ENCODE peak calls at places on chromosomes 1 and 21, in six cellular contexts. C is MM.1S, Z is HCT116, A is PC-3, T is neural progenitor cell, H is GM23338. V is an unnamed sample.

GRCh38 chr21:42781150-42781980 is 98.0 kb downstream of the WDR4 start:
- DNase-seq in A (peak; percentile 36), Z (no peak), H (peak; percentile 63), T (peak; percentile 49), C (no peak), V (peak; percentile 27)

GRCh38 chr21:27149034-27149433 is 182.1 kb upstream of the ADAMTS5 start:
- DNase-seq in H (no peak), T (no peak), A (no peak), Z (no peak), C (no peak), V (no peak)

GRCh38 chr1:76113446-76113845 is 38.9 kb downstream of the ST6GALNAC3 start:
- DNase-seq in A (no peak), C (no peak), H (no peak), Z (no peak), T (no peak), V (no peak)

GRCh38 chr1:202834771-202835547 is 24.2 kb downstream of the PCAT6 start:
- DNase-seq in A (peak; percentile 35), Z (no peak), C (no peak), H (no peak), T (no peak), V (peak; percentile 52)

GRCh38 chr1:61082336-61083013 is at the start of gene NFIA:
- DNase-seq in T (no peak), C (peak; percentile 62), H (peak; percentile 77), Z (peak; percentile 49), A (peak; percentile 68), V (peak; percentile 62)

GRCh38 chr1:97610748-97611147 is 310.1 kb downstream of the DPYD start:
- DNase-seq in C (no peak), H (no peak), A (no peak), Z (no peak), T (no peak), V (no peak)

GRCh38 chr1:12447301-12447700 is 170.7 kb downstream of the DHRS3 start:
- DNase-seq in Z (no peak), A (no peak), T (no peak), C (no peak), H (no peak), V (no peak)

GRCh38 chr1:2182376-2182775 is 12.2 kb downstream of the FAAP20 start:
- DNase-seq in A (no peak), H (no peak), T (no peak), C (no peak), Z (no peak), V (no peak)

GRCh38 chr1:94044290-94044790 is 76.6 kb downstream of the ABCA4 start:
- DNase-seq in Z (no peak), C (no peak), H (no peak), T (no peak), A (no peak), V (no peak)

GRCh38 chr1:69982992-69983391 is 222.4 kb downstream of the LRRC40 start:
- DNase-seq in T (no peak), A (peak; percentile 73), Z (peak; percentile 2), H (no peak), C (no peak), V (peak; percentile 21)

GRCh38 chr1:25068829-25069228 is 138.8 kb upstream of the RUNX3 start:
- DNase-seq in C (no peak), H (no peak), T (no peak), Z (no peak), A (no peak), V (no peak)

GRCh38 chr1:10232213-10232612 is 21.8 kb downstream of the KIF1B start:
- DNase-seq in Z (no peak), T (no peak), H (no peak), A (no peak), C (no peak), V (no peak)

GRCh38 chr1:151655362-151655761 is 43.5 kb downstream of the SNX27 start:
- DNase-seq in A (no peak), H (no peak), C (no peak), T (no peak), Z (no peak), V (no peak)

GRCh38 chr1:146036990-146037646 is 15.6 kb upstream of the HJV start:
- DNase-seq in T (peak; percentile 83), C (peak; percentile 93), A (peak; percentile 97), Z (peak; percentile 75), H (peak; percentile 85), V (peak; percentile 81)

GRCh38 chr21:24955275-24955961 is 651.9 kb downstream of the MRPL39 start:
- DNase-seq in T (no peak), H (no peak), A (no peak), C (peak; percentile 89), Z (no peak), V (no peak)

GRCh38 chr21:15293251-15293650 is 228.5 kb upstream of the NRIP1 start:
- DNase-seq in T (no peak), A (peak; percentile 94), Z (peak; percentile 15), C (no peak), H (peak; percentile 79), V (peak; percentile 83)

GRCh38 chr1:110343249-110343648 is 4.1 kb downstream of the RBM15 start:
- DNase-seq in C (no peak), T (no peak), H (no peak), A (no peak), Z (no peak), V (no peak)

GRCh38 chr1:91847851-91848250 is 38.1 kb downstream of the TGFBR3 start:
- DNase-seq in C (no peak), Z (no peak), H (peak; percentile 7), T (no peak), A (no peak), V (no peak)

GRCh38 chr1:91854852-91855251 is 31.1 kb downstream of the TGFBR3 start:
- DNase-seq in H (no peak), C (no peak), Z (no peak), A (no peak), T (no peak), V (no peak)

GRCh38 chr1:91853397-91853796 is 32.6 kb downstream of the TGFBR3 start:
- DNase-seq in T (no peak), Z (no peak), C (no peak), H (no peak), A (no peak), V (no peak)

GRCh38 chr1:91850708-91851107 is 35.2 kb downstream of the TGFBR3 start:
- DNase-seq in Z (no peak), H (no peak), T (no peak), C (no peak), A (no peak), V (no peak)

GRCh38 chr1:91851130-91852010 is 34.6 kb downstream of the TGFBR3 start:
- DNase-seq in A (peak; percentile 83), T (no peak), C (no peak), H (no peak), Z (no peak), V (no peak)
- H3K4me3 ChIP-seq in A (peak overlapping the region; percentile 52), T (no peak overlapping the region), C (no peak overlapping the region), H (no peak overlapping the region), Z (no peak overlapping the region), V (no peak overlapping the region)

GRCh38 chr1:162138599-162139397 is 69.3 kb downstream of the NOS1AP start:
- DNase-seq in Z (no peak), A (no peak), H (no peak), C (no peak), T (no peak), V (no peak)
- TF ChIP-seq EZH2 in Z (no peak), A (no peak), H (no peak), C (no peak), T (no peak), V (no peak)

GRCh38 chr1:27624467-27625233 is 10.3 kb downstream of the FGR start:
- DNase-seq in A (no peak), T (no peak), C (peak; percentile 13), H (peak; percentile 55), Z (no peak), V (no peak)
- H3K4me3 ChIP-seq in A (no peak overlapping the region), T (no peak overlapping the region), C (no peak overlapping the region), H (no peak overlapping the region), Z (no peak overlapping the region), V (no peak overlapping the region)

GRCh38 chr1:4032571-4032970 is 132.5 kb upstream of the C1orf174 start:
- DNase-seq in Z (no peak), T (no peak), A (no peak), H (no peak), C (no peak), V (no peak)
- TF ChIP-seq EZH2 in Z (no peak), T (no peak), A (no peak), H (no peak), C (no peak), V (no peak)

GRCh38 chr1:29626066-29626465 is 389.7 kb downstream of the PTPRU start:
- DNase-seq in Z (no peak), T (no peak), C (no peak), H (no peak), A (no peak), V (no peak)

GRCh38 chr1:29621826-29622435 is 385.6 kb downstream of the PTPRU start:
- DNase-seq in A (no peak), H (no peak), C (no peak), T (no peak), Z (no peak), V (no peak)

GRCh38 chr1:29624320-29624719 is 388.0 kb downstream of the PTPRU start:
- DNase-seq in H (no peak), T (no peak), C (no peak), A (no peak), Z (no peak), V (no peak)

GRCh38 chr1:29623501-29623900 is 387.2 kb downstream of the PTPRU start:
- DNase-seq in H (no peak), Z (no peak), C (no peak), A (no peak), T (no peak), V (no peak)

GRCh38 chr1:29624747-29625420 is 388.6 kb downstream of the PTPRU start:
- DNase-seq in C (no peak), T (no peak), H (no peak), A (no peak), Z (no peak), V (no peak)
- H3K4me3 ChIP-seq in C (no peak overlapping the region), T (no peak overlapping the region), H (no peak overlapping the region), A (no peak overlapping the region), Z (no peak overlapping the region), V (no peak overlapping the region)